ENCODE peak calls at places on chromosomes 12 and 14, in seven cellular contexts. One of them, this sample, is unnamed.
A peak's percentile ranks its signal among the peaks of the same experiment; 100 is the strongest.

GRCh38 chr14:85562630-85563029 is 32.7 kb downstream of the FLRT2 start:
- DNase-seq in activated T-cell treated with anti-CD3 and anti-CD28 coated beads for 4 hours: no peak
- DNase-seq in CD14-positive monocyte: no peak
- DNase-seq in stimulated activated CD8-positive, alpha-beta memory T cell treated with anti-CD3 and anti-CD28 coated beads, Interleukin-15, amount 100 ng/mL, for 24 hours: no peak
- DNase-seq in activated CD4-positive, alpha-beta T cell treated with anti-CD3 and anti-CD28 coated beads, Interleukin-2, amount 10 ng/mL, durations not matched to agents 7 days and 5 days: no peak
- DNase-seq in WERI-Rb-1: no peak
- DNase-seq in GDM1: no peak
- DNase-seq in this sample: no peak

GRCh38 chr12:89880695-89881350 is 172.2 kb upstream of the ATP2B1 start:
- DNase-seq in activated T-cell treated with anti-CD3 and anti-CD28 coated beads for 4 hours: no peak
- DNase-seq in CD14-positive monocyte: peak; percentile 62
- DNase-seq in stimulated activated CD8-positive, alpha-beta memory T cell treated with anti-CD3 and anti-CD28 coated beads, Interleukin-15, amount 100 ng/mL, for 24 hours: no peak
- DNase-seq in activated CD4-positive, alpha-beta T cell treated with anti-CD3 and anti-CD28 coated beads, Interleukin-2, amount 10 ng/mL, durations not matched to agents 7 days and 5 days: peak; percentile 70
- DNase-seq in WERI-Rb-1: no peak
- DNase-seq in GDM1: no peak
- DNase-seq in this sample: no peak

GRCh38 chr12:55619352-55620138 is 17.1 kb upstream of the OR10P1 start:
- DNase-seq in activated T-cell treated with anti-CD3 and anti-CD28 coated beads for 4 hours: peak; percentile 47
- DNase-seq in CD14-positive monocyte: no peak
- DNase-seq in stimulated activated CD8-positive, alpha-beta memory T cell treated with anti-CD3 and anti-CD28 coated beads, Interleukin-15, amount 100 ng/mL, for 24 hours: no peak
- DNase-seq in activated CD4-positive, alpha-beta T cell treated with anti-CD3 and anti-CD28 coated beads, Interleukin-2, amount 10 ng/mL, durations not matched to agents 7 days and 5 days: peak; percentile 73
- DNase-seq in WERI-Rb-1: peak; percentile 52
- DNase-seq in GDM1: peak; percentile 28
- DNase-seq in this sample: peak; percentile 84

GRCh38 chr12:68759852-68760251 is 13.9 kb downstream of the SLC35E3 start:
- DNase-seq in activated T-cell treated with anti-CD3 and anti-CD28 coated beads for 4 hours: no peak
- DNase-seq in CD14-positive monocyte: no peak
- DNase-seq in stimulated activated CD8-positive, alpha-beta memory T cell treated with anti-CD3 and anti-CD28 coated beads, Interleukin-15, amount 100 ng/mL, for 24 hours: no peak
- DNase-seq in activated CD4-positive, alpha-beta T cell treated with anti-CD3 and anti-CD28 coated beads, Interleukin-2, amount 10 ng/mL, durations not matched to agents 7 days and 5 days: no peak
- DNase-seq in WERI-Rb-1: no peak
- DNase-seq in GDM1: no peak
- DNase-seq in this sample: no peak

GRCh38 chr12:52019123-52019770 is 12.5 kb downstream of the TAMALIN start:
- DNase-seq in activated T-cell treated with anti-CD3 and anti-CD28 coated beads for 4 hours: no peak
- DNase-seq in CD14-positive monocyte: no peak
- DNase-seq in stimulated activated CD8-positive, alpha-beta memory T cell treated with anti-CD3 and anti-CD28 coated beads, Interleukin-15, amount 100 ng/mL, for 24 hours: no peak
- DNase-seq in activated CD4-positive, alpha-beta T cell treated with anti-CD3 and anti-CD28 coated beads, Interleukin-2, amount 10 ng/mL, durations not matched to agents 7 days and 5 days: no peak
- DNase-seq in WERI-Rb-1: no peak
- DNase-seq in GDM1: no peak
- DNase-seq in this sample: no peak

GRCh38 chr14:104786091-104786586 is 9.4 kb downstream of the AKT1 start:
- DNase-seq in activated T-cell treated with anti-CD3 and anti-CD28 coated beads for 4 hours: no peak
- DNase-seq in CD14-positive monocyte: no peak
- DNase-seq in stimulated activated CD8-positive, alpha-beta memory T cell treated with anti-CD3 and anti-CD28 coated beads, Interleukin-15, amount 100 ng/mL, for 24 hours: no peak
- DNase-seq in activated CD4-positive, alpha-beta T cell treated with anti-CD3 and anti-CD28 coated beads, Interleukin-2, amount 10 ng/mL, durations not matched to agents 7 days and 5 days: no peak
- DNase-seq in WERI-Rb-1: no peak
- DNase-seq in GDM1: no peak
- DNase-seq in this sample: no peak

GRCh38 chr14:21206753-21207684 is 51.2 kb upstream of the OR5AU1 start:
- DNase-seq in activated T-cell treated with anti-CD3 and anti-CD28 coated beads for 4 hours: no peak
- DNase-seq in CD14-positive monocyte: no peak
- DNase-seq in stimulated activated CD8-positive, alpha-beta memory T cell treated with anti-CD3 and anti-CD28 coated beads, Interleukin-15, amount 100 ng/mL, for 24 hours: no peak
- DNase-seq in activated CD4-positive, alpha-beta T cell treated with anti-CD3 and anti-CD28 coated beads, Interleukin-2, amount 10 ng/mL, durations not matched to agents 7 days and 5 days: no peak
- DNase-seq in WERI-Rb-1: no peak
- DNase-seq in GDM1: no peak
- DNase-seq in this sample: no peak

GRCh38 chr12:69348162-69348938 is at the start of gene LYZ:
- DNase-seq in activated T-cell treated with anti-CD3 and anti-CD28 coated beads for 4 hours: no peak
- DNase-seq in CD14-positive monocyte: peak; percentile 79
- DNase-seq in stimulated activated CD8-positive, alpha-beta memory T cell treated with anti-CD3 and anti-CD28 coated beads, Interleukin-15, amount 100 ng/mL, for 24 hours: no peak
- DNase-seq in activated CD4-positive, alpha-beta T cell treated with anti-CD3 and anti-CD28 coated beads, Interleukin-2, amount 10 ng/mL, durations not matched to agents 7 days and 5 days: no peak
- DNase-seq in WERI-Rb-1: no peak
- DNase-seq in GDM1: peak; percentile 31
- DNase-seq in this sample: no peak

GRCh38 chr12:55728185-55728931 is 451 bp downstream of the CD63 start:
- DNase-seq in activated T-cell treated with anti-CD3 and anti-CD28 coated beads for 4 hours: no peak
- DNase-seq in CD14-positive monocyte: no peak
- DNase-seq in stimulated activated CD8-positive, alpha-beta memory T cell treated with anti-CD3 and anti-CD28 coated beads, Interleukin-15, amount 100 ng/mL, for 24 hours: no peak
- DNase-seq in activated CD4-positive, alpha-beta T cell treated with anti-CD3 and anti-CD28 coated beads, Interleukin-2, amount 10 ng/mL, durations not matched to agents 7 days and 5 days: no peak
- DNase-seq in WERI-Rb-1: peak; percentile 87
- DNase-seq in GDM1: peak; percentile 54
- DNase-seq in this sample: no peak

GRCh38 chr14:74531467-74531866 is 37.9 kb downstream of the ISCA2 start:
- DNase-seq in activated T-cell treated with anti-CD3 and anti-CD28 coated beads for 4 hours: no peak
- DNase-seq in CD14-positive monocyte: no peak
- DNase-seq in stimulated activated CD8-positive, alpha-beta memory T cell treated with anti-CD3 and anti-CD28 coated beads, Interleukin-15, amount 100 ng/mL, for 24 hours: no peak
- DNase-seq in activated CD4-positive, alpha-beta T cell treated with anti-CD3 and anti-CD28 coated beads, Interleukin-2, amount 10 ng/mL, durations not matched to agents 7 days and 5 days: no peak
- DNase-seq in WERI-Rb-1: peak; percentile 65
- DNase-seq in GDM1: no peak
- DNase-seq in this sample: no peak

GRCh38 chr14:53010193-53010592 is 59.3 kb upstream of the FERMT2 start:
- DNase-seq in activated T-cell treated with anti-CD3 and anti-CD28 coated beads for 4 hours: no peak
- DNase-seq in CD14-positive monocyte: no peak
- DNase-seq in stimulated activated CD8-positive, alpha-beta memory T cell treated with anti-CD3 and anti-CD28 coated beads, Interleukin-15, amount 100 ng/mL, for 24 hours: no peak
- DNase-seq in activated CD4-positive, alpha-beta T cell treated with anti-CD3 and anti-CD28 coated beads, Interleukin-2, amount 10 ng/mL, durations not matched to agents 7 days and 5 days: no peak
- DNase-seq in WERI-Rb-1: no peak
- DNase-seq in GDM1: no peak
- DNase-seq in this sample: no peak

GRCh38 chr12:49673446-49674317 is 33.5 kb downstream of the FMNL3 start:
- DNase-seq in activated T-cell treated with anti-CD3 and anti-CD28 coated beads for 4 hours: no peak
- DNase-seq in CD14-positive monocyte: no peak
- DNase-seq in stimulated activated CD8-positive, alpha-beta memory T cell treated with anti-CD3 and anti-CD28 coated beads, Interleukin-15, amount 100 ng/mL, for 24 hours: no peak
- DNase-seq in activated CD4-positive, alpha-beta T cell treated with anti-CD3 and anti-CD28 coated beads, Interleukin-2, amount 10 ng/mL, durations not matched to agents 7 days and 5 days: no peak
- DNase-seq in WERI-Rb-1: peak; percentile 91
- DNase-seq in GDM1: no peak
- DNase-seq in this sample: peak; percentile 94

GRCh38 chr14:52583544-52583943 is 30.9 kb downstream of the GPR137C start:
- DNase-seq in activated T-cell treated with anti-CD3 and anti-CD28 coated beads for 4 hours: no peak
- DNase-seq in CD14-positive monocyte: no peak
- DNase-seq in stimulated activated CD8-positive, alpha-beta memory T cell treated with anti-CD3 and anti-CD28 coated beads, Interleukin-15, amount 100 ng/mL, for 24 hours: no peak
- DNase-seq in activated CD4-positive, alpha-beta T cell treated with anti-CD3 and anti-CD28 coated beads, Interleukin-2, amount 10 ng/mL, durations not matched to agents 7 days and 5 days: no peak
- DNase-seq in WERI-Rb-1: no peak
- DNase-seq in GDM1: no peak
- DNase-seq in this sample: peak; percentile 4

GRCh38 chr12:91931110-91931509 is 214.5 kb downstream of the BTG1 start:
- DNase-seq in activated T-cell treated with anti-CD3 and anti-CD28 coated beads for 4 hours: no peak
- DNase-seq in CD14-positive monocyte: no peak
- DNase-seq in stimulated activated CD8-positive, alpha-beta memory T cell treated with anti-CD3 and anti-CD28 coated beads, Interleukin-15, amount 100 ng/mL, for 24 hours: no peak
- DNase-seq in activated CD4-positive, alpha-beta T cell treated with anti-CD3 and anti-CD28 coated beads, Interleukin-2, amount 10 ng/mL, durations not matched to agents 7 days and 5 days: no peak
- DNase-seq in WERI-Rb-1: no peak
- DNase-seq in GDM1: no peak
- DNase-seq in this sample: no peak

GRCh38 chr12:34401659-34402227 is 379.4 kb downstream of the ALG10 start:
- DNase-seq in activated T-cell treated with anti-CD3 and anti-CD28 coated beads for 4 hours: no peak
- DNase-seq in CD14-positive monocyte: peak; percentile 39
- DNase-seq in stimulated activated CD8-positive, alpha-beta memory T cell treated with anti-CD3 and anti-CD28 coated beads, Interleukin-15, amount 100 ng/mL, for 24 hours: no peak
- DNase-seq in activated CD4-positive, alpha-beta T cell treated with anti-CD3 and anti-CD28 coated beads, Interleukin-2, amount 10 ng/mL, durations not matched to agents 7 days and 5 days: no peak
- DNase-seq in WERI-Rb-1: peak; percentile 1
- DNase-seq in GDM1: no peak
- DNase-seq in this sample: no peak